ENCODE peak calls at places on chromosomes 6 and 20, in four cellular contexts. F, M, B and Z are unnamed samples.

GRCh38 chr20:58763076-58763475 is 70.5 kb downstream of the NPEPL1 start:
- DNase-seq in F (no peak), M (no peak), B (no peak), Z (no peak)

GRCh38 chr6:24284006-24284405 is 73.9 kb downstream of the DCDC2 start:
- DNase-seq in F (no peak), M (peak; percentile 6), B (no peak), Z (no peak)

GRCh38 chr20:40156600-40157307 is 532.3 kb downstream of the MAFB start:
- DNase-seq in F (no peak), M (no peak), B (no peak), Z (no peak)

GRCh38 chr6:12595161-12595792 is 121.3 kb upstream of the PHACTR1 start:
- DNase-seq in F (no peak), M (no peak), B (no peak), Z (no peak)

GRCh38 chr6:33171096-33171888 is 21.0 kb downstream of the COL11A2 start:
- DNase-seq in F (no peak), M (no peak), B (no peak), Z (no peak)

GRCh38 chr20:4867036-4867435 is 134.3 kb downstream of the SLC23A2 start:
- DNase-seq in F (no peak), M (no peak), B (no peak), Z (no peak)

GRCh38 chr20:18001131-18001921 is 32.5 kb downstream of the MGME1 start:
- DNase-seq in F (no peak), M (no peak), B (peak; percentile 90), Z (no peak)

GRCh38 chr6:7268362-7269310 is 44.4 kb downstream of the SSR1 start:
- DNase-seq in F (no peak), M (no peak), B (no peak), Z (no peak)

DNA sequence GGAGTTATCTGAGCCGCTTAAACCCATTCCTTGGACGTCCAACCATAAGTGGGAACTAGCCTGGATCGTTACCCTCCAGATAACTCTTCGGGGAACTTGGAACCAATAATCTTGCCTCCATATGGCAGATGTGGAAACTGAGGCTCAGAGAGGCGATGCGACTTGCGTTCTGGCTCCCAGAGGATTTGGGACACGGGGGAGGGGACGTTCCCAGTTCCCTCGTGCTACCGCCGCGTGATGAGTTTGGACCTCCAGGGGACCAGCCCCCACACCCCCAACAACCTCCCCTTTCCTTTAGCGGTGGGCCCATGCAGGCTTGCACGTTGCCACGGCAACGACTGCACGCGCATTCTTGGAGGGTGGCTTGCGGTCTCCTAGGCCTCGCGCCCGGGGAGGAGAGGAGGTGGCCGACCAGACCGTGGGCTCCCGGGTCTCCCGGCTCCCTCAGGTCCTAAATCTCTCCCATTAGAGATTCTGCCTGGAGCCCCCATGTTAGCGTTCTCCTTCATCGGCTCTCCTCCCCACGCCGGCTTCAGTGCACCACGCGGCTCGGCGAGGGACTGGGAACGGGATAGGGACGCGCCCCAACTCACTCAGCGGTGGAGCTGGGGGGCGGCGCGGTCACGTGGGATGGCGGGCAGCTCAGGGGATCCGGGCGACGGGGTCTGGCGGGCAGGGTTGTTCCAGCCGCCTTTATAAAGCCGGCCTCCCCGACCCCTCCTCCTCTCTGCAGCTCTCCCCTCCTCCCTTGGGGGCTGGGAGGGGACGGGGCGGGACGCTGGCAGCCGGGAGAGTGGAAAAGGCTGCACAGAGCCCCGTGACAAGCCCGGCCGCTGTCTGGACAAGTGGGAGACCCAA is at the start of gene PLTP:
- DNase-seq in F (no peak), M (peak; percentile 48), B (no peak), Z (peak; percentile 75)
- TF ChIP-seq NR3C1 in F (no peak), M (no peak), B (no peak), Z (no peak)

GRCh38 chr6:15577106-15577505 is 85.7 kb downstream of the DTNBP1 start:
- DNase-seq in F (no peak), M (no peak), B (no peak), Z (no peak)
- TF ChIP-seq MAX in F (no peak), M (no peak), B (no peak), Z (no peak)

GRCh38 chr6:100283288-100283687 is 181.4 kb downstream of the SIM1 start:
- DNase-seq in F (peak; percentile 12), M (peak; percentile 34), B (no peak), Z (no peak)

GRCh38 chr6:100276311-100277057 is 188.2 kb downstream of the SIM1 start:
- DNase-seq in F (no peak), M (no peak), B (no peak), Z (no peak)

GRCh38 chr6:100281471-100281878 is 183.2 kb downstream of the SIM1 start:
- DNase-seq in F (no peak), M (no peak), B (no peak), Z (peak; percentile 59)
- TF ChIP-seq NR3C1 in F (no peak), M (no peak), B (no peak), Z (no peak)

GRCh38 chr6:19408331-19408730 is 428.8 kb upstream of the ID4 start:
- DNase-seq in F (no peak), M (no peak), B (no peak), Z (no peak)
- TF ChIP-seq MAX in F (no peak), M (no peak), B (no peak), Z (no peak)

DNA sequence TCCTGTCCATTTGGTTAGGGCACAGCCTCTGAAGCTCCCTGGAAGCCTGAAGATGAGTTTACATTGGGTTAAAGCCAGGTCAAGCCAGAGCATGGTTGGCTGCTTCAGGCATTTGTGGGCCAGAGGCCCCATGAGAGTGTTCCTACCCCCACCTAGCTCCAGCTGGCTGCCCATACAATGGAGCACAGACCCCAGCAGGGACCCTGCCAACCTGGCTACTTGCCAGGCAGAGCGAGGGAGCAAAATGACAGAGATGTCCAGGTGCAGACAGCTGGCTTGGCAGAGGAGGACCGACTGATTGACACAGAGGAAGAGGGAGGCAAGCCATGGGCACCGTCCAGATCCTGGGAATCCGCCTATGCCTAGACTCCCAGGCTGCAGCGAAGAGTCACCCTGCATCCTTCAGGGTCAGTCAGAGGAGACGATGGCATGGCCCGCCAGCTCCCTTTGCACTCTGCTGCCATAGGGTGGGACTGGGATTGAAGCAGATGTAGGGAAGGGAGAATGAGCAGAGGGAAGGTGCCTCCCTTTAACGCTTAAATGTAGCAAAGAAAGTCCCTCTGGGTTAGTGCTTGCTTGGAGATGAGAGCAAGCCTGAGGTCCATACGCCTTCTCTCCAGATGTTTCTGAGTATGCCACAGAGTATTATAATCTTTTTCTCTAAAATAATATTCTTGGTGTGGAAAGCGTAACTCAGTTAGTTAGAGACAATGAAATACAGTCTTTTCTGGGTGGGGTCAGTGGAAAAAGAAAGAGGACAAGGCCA is 77.6 kb upstream of the FYN start:
- DNase-seq in F (no peak), M (no peak), B (no peak), Z (no peak)
- TF ChIP-seq NR3C1 in F (no peak), M (no peak), B (no peak), Z (no peak)

DNA sequence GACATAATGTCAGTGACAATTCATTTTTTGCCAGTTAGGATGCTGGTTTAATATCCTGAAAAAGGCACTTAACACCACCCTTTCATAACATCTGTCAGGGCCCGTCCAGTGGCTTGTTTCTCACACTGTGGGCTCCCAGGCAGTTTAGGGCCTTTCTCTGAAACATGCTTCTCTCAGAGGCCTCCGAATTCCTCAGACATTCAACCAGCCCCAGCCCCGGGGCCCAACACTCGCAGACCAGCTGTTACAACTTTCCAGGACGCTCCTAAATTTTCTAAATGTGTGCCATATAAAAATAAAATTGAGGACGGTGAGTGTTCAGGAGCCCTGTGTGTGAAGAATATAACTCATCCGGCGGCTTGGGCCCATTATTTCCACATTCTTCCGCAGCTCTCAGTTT is 108.6 kb upstream of the EYA4 start:
- DNase-seq in F (no peak), M (no peak), B (no peak), Z (no peak)
- TF ChIP-seq MAX in F (no peak), M (no peak), B (no peak), Z (no peak)